ENCODE peak calls at places on chromosomes 2 and 18, in seven cellular contexts. V, H, Z, K, F, X and Y are unnamed samples.

GRCh38 chr2:85143463-85144082 is 10.4 kb downstream of the TCF7L1 start:
- DNase-seq in V (no peak), H (no peak), Z (no peak), K (no peak), F (no peak), X (peak; percentile 74), Y (no peak)

GRCh38 chr2:85628658-85629057 is 12.7 kb downstream of the USP39 start:
- DNase-seq in V (no peak), H (no peak), Z (no peak), K (no peak), F (no peak), X (no peak), Y (no peak)

GRCh38 chr2:203535078-203535783 is at the start of gene RAPH1:
- DNase-seq in V (peak; percentile 83), H (peak; percentile 57), Z (peak; percentile 84), K (no peak), F (peak; percentile 47), X (peak; percentile 75), Y (peak; percentile 89)

GRCh38 chr2:134463726-134464076 is 209.8 kb downstream of the MGAT5 start:
- DNase-seq in V (no peak), H (no peak), Z (no peak), K (no peak), F (no peak), X (no peak), Y (no peak)

GRCh38 chr18:24560511-24560981 is 100.1 kb downstream of the HRH4 start:
- DNase-seq in V (no peak), H (peak; percentile 7), Z (peak; percentile 44), K (no peak), F (peak; percentile 46), X (no peak), Y (peak; percentile 41)

GRCh38 chr2:221156335-221156734 is 415.8 kb downstream of the EPHA4 start:
- DNase-seq in V (no peak), H (peak; percentile 16), Z (no peak), K (no peak), F (no peak), X (no peak), Y (no peak)

GRCh38 chr2:138066139-138066806 is 102.0 kb downstream of the HNMT start:
- DNase-seq in V (no peak), H (no peak), Z (no peak), K (no peak), F (no peak), X (no peak), Y (no peak)

GRCh38 chr18:13452448-13452811 is 233.9 kb downstream of the LDLRAD4 start:
- DNase-seq in V (no peak), H (no peak), Z (no peak), K (no peak), F (no peak), X (no peak), Y (no peak)

GRCh38 chr2:3472296-3472695 is 47.0 kb downstream of the ADI1 start:
- DNase-seq in V (no peak), H (no peak), Z (no peak), K (no peak), F (no peak), X (no peak), Y (no peak)

GRCh38 chr18:7908686-7909299 is 341.7 kb downstream of the PTPRM start:
- DNase-seq in V (no peak), H (no peak), Z (no peak), K (no peak), F (no peak), X (no peak), Y (no peak)

GRCh38 chr2:127877626-127878025 is 8.1 kb downstream of the AMMECR1L start:
- DNase-seq in V (no peak), H (no peak), Z (no peak), K (no peak), F (no peak), X (no peak), Y (no peak)

DNA sequence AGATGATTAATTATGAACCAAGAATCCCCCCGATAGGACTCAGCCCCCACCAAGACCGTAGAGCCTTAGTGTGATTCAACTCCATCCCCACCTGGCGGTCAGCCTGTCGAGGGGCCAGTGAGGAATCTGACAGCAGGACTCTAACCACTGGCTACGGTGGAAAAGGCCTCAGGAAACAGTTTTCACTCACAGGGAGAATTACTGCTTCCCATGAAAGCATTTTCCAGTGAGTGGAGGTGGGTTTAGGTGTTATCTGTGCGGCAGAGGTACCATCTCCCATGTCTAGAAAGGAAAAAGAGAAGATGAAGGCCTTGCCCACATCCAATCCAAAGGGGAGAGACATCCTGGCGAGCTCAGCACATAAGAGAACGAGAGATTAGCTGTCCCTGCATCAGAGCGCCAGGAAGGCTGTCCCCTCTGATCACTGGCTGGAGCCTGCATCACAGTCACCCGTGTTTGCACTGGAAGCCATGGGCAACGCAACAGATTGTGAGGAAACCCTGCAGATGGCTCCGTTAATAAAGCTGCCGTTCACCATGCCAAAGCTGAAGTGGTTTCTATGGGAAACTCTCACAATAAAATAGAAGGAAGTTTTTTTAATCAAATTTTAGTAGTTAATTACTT is 22.3 kb downstream of the COX7A2L start:
- DNase-seq in V (no peak), H (no peak), Z (no peak), K (no peak), F (no peak), X (no peak), Y (no peak)
- TF ChIP-seq SP1 in V (no peak), H (no peak), Z (no peak), K (no peak), F (no peak), X (no peak), Y (no peak)

DNA sequence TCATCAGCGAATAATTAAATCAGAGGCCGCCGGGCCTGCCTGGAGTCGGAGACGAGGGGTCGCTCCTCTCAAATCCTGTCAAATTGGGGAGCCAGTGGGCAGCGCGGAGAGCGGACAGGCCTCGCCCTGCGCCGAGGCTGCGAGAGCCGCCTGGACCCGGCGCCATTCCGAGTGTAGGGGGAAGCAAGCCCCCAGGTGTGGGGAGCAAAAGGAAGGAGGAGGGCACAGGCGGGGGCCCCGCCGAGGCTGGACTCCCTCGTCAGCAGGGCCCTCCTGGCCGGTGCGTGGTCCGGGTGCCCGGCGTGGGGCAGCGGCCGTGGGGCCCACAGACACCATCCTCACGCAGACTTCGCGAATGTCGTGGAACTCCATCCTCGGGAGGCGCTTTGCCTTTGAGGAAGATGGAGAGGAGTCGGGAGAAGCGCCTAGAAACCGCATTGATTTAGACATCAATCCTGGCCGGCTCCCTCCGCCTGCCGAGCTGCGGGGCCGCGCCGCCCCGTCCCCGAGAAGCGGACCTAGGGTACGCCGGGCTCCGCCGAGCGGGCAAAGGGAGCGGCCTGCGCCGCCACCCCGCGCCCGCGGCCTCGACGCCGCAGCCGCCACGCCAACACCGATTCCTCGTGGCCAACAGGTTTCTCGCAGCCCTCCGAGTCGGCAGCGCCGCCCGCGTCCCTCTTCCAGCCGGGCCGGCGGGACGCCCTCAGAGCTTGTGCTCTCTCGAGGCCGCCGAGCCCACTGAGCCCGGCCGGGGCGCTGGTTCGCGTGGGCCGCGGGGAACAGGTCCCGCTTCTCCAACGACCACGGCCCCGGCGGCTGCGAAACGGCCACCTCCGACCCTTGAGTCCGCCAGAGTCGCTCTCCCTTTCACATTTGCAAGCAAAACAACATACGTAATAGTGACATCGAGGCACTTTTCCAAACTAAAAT is 6.7 kb upstream of the ONECUT2 start:
- DNase-seq in V (no peak), H (no peak), Z (peak; percentile 38), K (no peak), F (no peak), X (no peak), Y (no peak)
- TF ChIP-seq SP1 in V (no peak), H (no peak), Z (no peak), K (no peak), F (no peak), X (no peak), Y (no peak)

GRCh38 chr2:16717477-16717876 is 51.8 kb upstream of the CYRIA start:
- DNase-seq in V (peak; percentile 13), H (no peak), Z (no peak), K (no peak), F (no peak), X (no peak), Y (no peak)

GRCh38 chr2:16716051-16716450 is 50.4 kb upstream of the CYRIA start:
- DNase-seq in V (no peak), H (no peak), Z (no peak), K (no peak), F (no peak), X (no peak), Y (no peak)

GRCh38 chr2:16719409-16719808 is 53.8 kb upstream of the CYRIA start:
- DNase-seq in V (no peak), H (no peak), Z (no peak), K (no peak), F (no peak), X (no peak), Y (no peak)

GRCh38 chr2:16716944-16717343 is 51.3 kb upstream of the CYRIA start:
- DNase-seq in V (no peak), H (no peak), Z (no peak), K (no peak), F (no peak), X (no peak), Y (no peak)

DNA sequence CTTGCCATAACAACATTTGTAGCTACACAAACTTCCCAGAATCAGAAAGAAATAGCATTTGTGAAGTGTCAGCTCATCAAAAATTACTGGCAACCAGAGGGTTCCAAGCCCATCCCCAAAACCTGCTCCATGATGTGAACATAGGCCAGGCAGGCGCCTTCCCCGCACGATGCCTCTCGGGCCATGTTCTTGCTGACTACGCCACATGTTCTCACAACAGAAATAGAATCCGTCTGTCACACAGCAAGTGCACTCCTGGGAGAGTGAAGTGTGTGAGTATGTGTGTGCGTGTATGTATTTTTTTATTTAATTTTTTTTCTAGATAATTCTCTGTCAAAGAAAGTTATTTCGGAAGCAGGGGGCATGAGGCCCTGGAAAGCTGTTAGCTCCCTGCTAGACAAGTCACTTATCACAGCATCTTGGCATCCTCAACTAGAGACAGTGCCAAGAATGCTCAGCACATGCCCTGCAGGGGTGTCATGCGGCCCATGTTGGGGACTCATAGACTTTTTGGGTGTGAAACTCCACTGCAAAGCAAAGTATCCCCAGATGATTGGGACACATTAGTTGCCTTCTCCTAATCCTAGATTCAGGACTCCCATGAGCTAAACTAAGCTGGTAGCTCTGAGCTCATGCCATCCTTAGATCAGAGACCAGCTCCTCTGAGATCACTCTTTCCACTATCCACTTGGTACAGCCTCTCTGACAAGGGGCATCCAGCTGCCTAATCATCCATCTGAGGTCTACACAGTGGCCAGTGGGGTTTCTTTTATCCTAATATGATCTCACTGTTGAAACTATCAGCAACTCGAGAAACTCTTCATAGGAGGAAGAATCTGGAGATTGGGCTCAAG is 53.1 kb upstream of the CYRIA start:
- DNase-seq in V (no peak), H (no peak), Z (no peak), K (no peak), F (no peak), X (no peak), Y (no peak)
- TF ChIP-seq SP1 in V (no peak), H (no peak), Z (no peak), K (no peak), F (no peak), X (no peak), Y (no peak)

DNA sequence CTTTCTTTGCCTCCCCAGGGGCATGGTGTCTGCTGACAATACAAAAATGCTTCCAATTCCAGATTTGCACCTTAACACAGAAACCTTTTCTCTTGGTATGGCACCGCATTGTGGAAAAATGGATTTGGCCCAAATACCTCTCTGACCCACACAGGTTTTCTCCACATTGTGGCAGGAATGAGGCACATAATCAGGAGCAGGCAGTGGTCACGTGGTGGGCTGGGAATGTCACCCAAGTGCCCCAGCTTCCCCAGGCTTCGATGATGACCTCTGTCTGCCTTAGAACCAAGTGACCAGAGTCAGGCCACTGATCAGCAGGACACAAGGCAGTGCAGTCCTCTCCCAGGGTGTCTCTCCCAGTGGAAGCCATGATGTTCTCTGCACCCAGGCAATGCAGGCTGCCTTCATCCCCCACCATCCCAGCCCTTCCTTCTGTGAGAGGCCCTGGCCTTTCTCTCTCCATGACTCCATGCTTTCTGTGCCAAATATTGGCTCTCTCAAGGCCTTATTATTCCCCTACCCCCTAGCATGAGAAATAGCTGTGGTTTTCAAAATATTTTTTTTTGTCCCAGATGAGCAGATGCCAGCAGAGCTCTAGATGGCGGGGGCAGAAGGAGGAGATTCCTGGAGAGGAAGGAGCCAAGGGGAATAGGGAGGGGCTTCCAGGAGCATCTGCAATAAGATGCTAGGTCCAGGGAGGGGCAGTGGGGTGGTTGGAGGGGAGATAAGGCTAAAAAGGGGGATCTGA is 198.9 kb downstream of the ACKR3 start:
- DNase-seq in V (no peak), H (no peak), Z (no peak), K (no peak), F (no peak), X (no peak), Y (no peak)
- TF ChIP-seq SP1 in V (no peak), H (no peak), Z (no peak), K (no peak), F (no peak), X (no peak), Y (no peak)